ENCODE peak calls at places on chromosomes 5 and 9, in seven cellular contexts. M is left ventricle myocardium inferior; E is effector CD8-positive, alpha-beta T cell; C is endodermal cell; Q is stimulated activated CD8-positive, alpha-beta memory T cell treated with anti-CD3 and anti-CD28 coated beads, Interleukin-15, amount 100 ng/mL, for 1 hour; B is GM04504; V is mucosa of gallbladder. W is an unnamed sample.

GRCh38 chr9:73023025-73023541 is 70.2 kb upstream of the ALDH1A1 start:
- DNase-seq in M (no peak), E (no peak), C (peak), Q (peak), B (peak), V (peak), W (peak)

GRCh38 chr9:98360176-98360708 is 104.8 kb upstream of the TBC1D2 start:
- DNase-seq in M (no peak), E (no peak), C (no peak), Q (no peak), B (no peak), V (no peak), W (no peak)

GRCh38 chr5:34007116-34007674 is 655 bp downstream of the AMACR start:
- DNase-seq in M (no peak), E (no peak), C (peak), Q (no peak), B (no peak), V (no peak), W (no peak)

GRCh38 chr5:93578813-93579560 is 2.0 kb downstream of the NR2F1-AS1 start:
- DNase-seq in M (no peak), E (no peak), C (no peak), Q (no peak), B (no peak), V (peak), W (no peak)

GRCh38 chr5:9226026-9226536 is 319.8 kb downstream of the SEMA5A start:
- DNase-seq in M (no peak), E (no peak), C (no peak), Q (no peak), B (no peak), V (no peak), W (no peak)

GRCh38 chr5:150142800-150143724 is 12.6 kb downstream of the PDGFRB start:
- DNase-seq in M (peak), E (no peak), C (peak), Q (no peak), B (peak), V (peak), W (no peak)

GRCh38 chr5:40605295-40605958 is 74.3 kb upstream of the PTGER4 start:
- DNase-seq in M (no peak), E (no peak), C (no peak), Q (no peak), B (no peak), V (no peak), W (no peak)

GRCh38 chr5:111480346-111480745 is 32.0 kb downstream of the STARD4 start:
- DNase-seq in M (no peak), E (no peak), C (no peak), Q (no peak), B (no peak), V (no peak), W (no peak)

GRCh38 chr9:116497081-116497480 is 190.0 kb upstream of the TRIM32 start:
- DNase-seq in M (no peak), E (no peak), C (no peak), Q (no peak), B (no peak), V (no peak), W (no peak)

GRCh38 chr5:151284392-151284967 is 19.1 kb downstream of the SLC36A3 start:
- DNase-seq in M (no peak), E (no peak), C (peak), Q (no peak), B (no peak), V (no peak), W (no peak)

GRCh38 chr5:145236127-145236526 is 599.0 kb downstream of the PRELID2 start:
- DNase-seq in M (no peak), E (no peak), C (no peak), Q (no peak), B (no peak), V (no peak), W (no peak)

GRCh38 chr5:115349001-115349817 is 52.8 kb upstream of the CCDC112 start:
- DNase-seq in M (no peak), E (no peak), C (no peak), Q (no peak), B (peak), V (peak), W (peak)

GRCh38 chr5:151192626-151193025 is 31.3 kb downstream of the CCDC69 start:
- DNase-seq in M (no peak), E (no peak), C (no peak), Q (no peak), B (no peak), V (no peak), W (no peak)